ENCODE peak calls at places on chromosome 22, in six cellular contexts. Q is heart right ventricle, D is fibroblast of pulmonary artery, M is fibroblast of mammary gland, E is kidney epithelial cell, S is astrocyte of the spinal cord. W is an unnamed sample.

GRCh38 chr22:45217806-45218205 is 22.9 kb downstream of the KIAA0930 start:
- DNase-seq in Q (no peak), D (no peak), M (no peak), E (no peak), S (no peak), W (no peak)

GRCh38 chr22:43992331-43992821 is 31.7 kb upstream of the PARVB start:
- DNase-seq in Q (no peak), D (no peak), M (peak), E (no peak), S (peak), W (no peak)

GRCh38 chr22:34111210-34111824 is 191.0 kb upstream of the LARGE1 start:
- DNase-seq in Q (no peak), D (peak), M (peak), E (no peak), S (no peak), W (no peak)

GRCh38 chr22:20024225-20025087 is 3.5 kb downstream of the TANGO2 start:
- DNase-seq in Q (peak), D (no peak), M (no peak), E (no peak), S (no peak), W (no peak)

GRCh38 chr22:25780673-25781072 is 38.7 kb downstream of the MYO18B start:
- DNase-seq in Q (no peak), D (no peak), M (no peak), E (no peak), S (no peak), W (no peak)

GRCh38 chr22:44407404-44408226 is 90.4 kb downstream of the RTL6 start:
- DNase-seq in Q (no peak), D (no peak), M (no peak), E (no peak), S (peak), W (no peak)

GRCh38 chr22:33537059-33537458 is 383.2 kb downstream of the LARGE1 start:
- DNase-seq in Q (no peak), D (no peak), M (no peak), E (no peak), S (no peak), W (no peak)

GRCh38 chr22:19499880-19500242 is 20.1 kb downstream of the CDC45 start:
- DNase-seq in Q (no peak), D (no peak), M (no peak), E (no peak), S (no peak), W (no peak)

GRCh38 chr22:47019012-47019790 is 256.8 kb downstream of the TBC1D22A start:
- DNase-seq in Q (no peak), D (peak), M (no peak), E (no peak), S (no peak), W (no peak)

GRCh38 chr22:33599596-33599995 is 320.7 kb downstream of the LARGE1 start:
- DNase-seq in Q (no peak), D (no peak), M (no peak), E (no peak), S (no peak), W (no peak)

GRCh38 chr22:20221421-20222340 is 46.4 kb downstream of the RTN4R start:
- DNase-seq in Q (peak), D (no peak), M (no peak), E (no peak), S (no peak), W (no peak)

GRCh38 chr22:33600113-33600512 is 320.2 kb downstream of the LARGE1 start:
- DNase-seq in Q (no peak), D (no peak), M (no peak), E (no peak), S (no peak), W (no peak)

GRCh38 chr22:41075946-41076345 is 16.4 kb upstream of the EP300 start:
- DNase-seq in Q (no peak), D (no peak), M (no peak), E (no peak), S (no peak), W (no peak)

GRCh38 chr22:19991645-19992451 is 24.8 kb downstream of the ARVCF start:
- DNase-seq in Q (peak), D (no peak), M (no peak), E (no peak), S (peak), W (no peak)

GRCh38 chr22:45308624-45309421 is 911 bp upstream of the FAM118A start:
- DNase-seq in Q (no peak), D (no peak), M (no peak), E (no peak), S (no peak), W (no peak)

GRCh38 chr22:45533731-45534130 is 31.0 kb downstream of the FBLN1 start:
- DNase-seq in Q (no peak), D (no peak), M (no peak), E (no peak), S (no peak), W (no peak)

GRCh38 chr22:44526431-44527115 is 28.5 kb upstream of the RTL6 start:
- DNase-seq in Q (no peak), D (no peak), M (no peak), E (no peak), S (no peak), W (no peak)

GRCh38 chr22:41380993-41381328 is 781 bp upstream of the TEF start:
- DNase-seq in Q (no peak), D (peak), M (peak), E (peak), S (peak), W (no peak)

GRCh38 chr22:45584121-45584570 is 81.5 kb downstream of the FBLN1 start:
- DNase-seq in Q (no peak), D (peak), M (peak), E (no peak), S (no peak), W (no peak)

GRCh38 chr22:42440728-42441127 is 8.5 kb upstream of the NFAM1 start:
- DNase-seq in Q (no peak), D (no peak), M (no peak), E (no peak), S (no peak), W (no peak)

GRCh38 chr22:39345231-39345630 is 4.6 kb upstream of the SYNGR1 start:
- DNase-seq in Q (no peak), D (no peak), M (no peak), E (no peak), S (no peak), W (no peak)

GRCh38 chr22:24996420-24996952 is 44.0 kb downstream of the KIAA1671 start:
- DNase-seq in Q (no peak), D (peak), M (peak), E (no peak), S (peak), W (no peak)

GRCh38 chr22:44505796-44506354 is 7.8 kb upstream of the RTL6 start:
- DNase-seq in Q (no peak), D (no peak), M (peak), E (no peak), S (no peak), W (no peak)

GRCh38 chr22:36330655-36331305 is 57.0 kb downstream of the MYH9 start:
- DNase-seq in Q (peak), D (peak), M (peak), E (no peak), S (peak), W (no peak)

GRCh38 chr22:45781941-45782340 is 110.3 kb downstream of the ATXN10 start:
- DNase-seq in Q (no peak), D (no peak), M (peak), E (no peak), S (no peak), W (no peak)

GRCh38 chr22:47608421-47608820 is 846.0 kb downstream of the TBC1D22A start:
- DNase-seq in Q (no peak), D (no peak), M (no peak), E (no peak), S (no peak), W (no peak)

GRCh38 chr22:19942886-19943664 is 1.5 kb upstream of the TXNRD2 start:
- DNase-seq in Q (no peak), D (peak), M (peak), E (peak), S (peak), W (no peak)

GRCh38 chr22:45036154-45036553 is 26.3 kb upstream of the PHF21B start:
- DNase-seq in Q (no peak), D (peak), M (peak), E (no peak), S (peak), W (no peak)

GRCh38 chr22:45927059-45927458 is 49.9 kb downstream of the WNT7B start:
- DNase-seq in Q (no peak), D (no peak), M (no peak), E (no peak), S (no peak), W (no peak)

GRCh38 chr22:36156119-36156514 is 4.4 kb downstream of the APOL3 start:
- DNase-seq in Q (no peak), D (no peak), M (no peak), E (no peak), S (no peak), W (no peak)

GRCh38 chr22:48664586-48664985 is 1163.1 kb downstream of the BRD1 start:
- DNase-seq in Q (no peak), D (no peak), M (no peak), E (no peak), S (no peak), W (no peak)

GRCh38 chr22:26360169-26360885 is 68.7 kb upstream of the ASPHD2 start:
- DNase-seq in Q (peak), D (peak), M (peak), E (peak), S (peak), W (peak)

GRCh38 chr22:44542561-44543222 is 44.7 kb upstream of the RTL6 start:
- DNase-seq in Q (no peak), D (no peak), M (no peak), E (no peak), S (no peak), W (no peak)

GRCh38 chr22:19287889-19288288 is 3.6 kb downstream of the CLTCL1 start:
- DNase-seq in Q (no peak), D (peak), M (peak), E (peak), S (peak), W (no peak)

GRCh38 chr22:27546157-27546556 is 255.4 kb downstream of the MN1 start:
- DNase-seq in Q (no peak), D (no peak), M (no peak), E (no peak), S (no peak), W (no peak)
- TF ChIP-seq CTCF in Q (no peak), D (no peak), M (no peak), E (no peak), S (no peak), W (no peak)

GRCh38 chr22:23752750-23753149 is 1.5 kb downstream of the VPREB3 start:
- DNase-seq in Q (no peak), D (no peak), M (no peak), E (no peak), S (no peak), W (no peak)
- H3K4me3 ChIP-seq in Q (no peak), D (no peak), M (no peak), E (no peak), S (no peak), W (peak)

DNA sequence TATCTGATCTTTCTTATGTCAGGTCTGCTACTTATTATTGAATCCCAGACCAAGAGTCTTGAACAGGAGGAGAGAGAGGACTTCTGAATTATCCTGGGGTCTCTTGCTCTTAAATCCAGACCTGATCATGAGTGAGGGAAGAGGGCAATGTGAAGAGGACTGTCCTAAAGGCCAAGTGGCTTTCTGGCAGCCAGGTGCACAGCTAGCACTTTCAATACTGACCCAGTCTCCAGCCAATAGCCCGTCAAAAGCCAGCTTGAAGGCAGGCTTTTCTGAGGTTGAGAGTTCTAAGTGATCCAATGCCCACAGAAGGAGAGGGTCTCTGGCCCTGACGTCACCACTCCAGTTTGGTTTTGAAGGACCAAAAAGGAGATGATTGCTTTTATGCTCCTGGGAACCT is 37.2 kb downstream of the FBXO7 start:
- DNase-seq in Q (no peak), D (no peak), M (no peak), E (no peak), S (no peak), W (no peak)
- TF ChIP-seq CTCF in Q (no peak), D (no peak), M (no peak), E (no peak), S (no peak), W (no peak)

GRCh38 chr22:31150615-31151014 is 9.4 kb upstream of the RNF185 start:
- DNase-seq in Q (no peak), D (no peak), M (no peak), E (no peak), S (no peak), W (no peak)

GRCh38 chr22:31155425-31155824 is 4.6 kb upstream of the RNF185 start:
- DNase-seq in Q (no peak), D (peak), M (peak), E (no peak), S (peak), W (no peak)

GRCh38 chr22:31153357-31153756 is 6.6 kb upstream of the RNF185 start:
- DNase-seq in Q (no peak), D (no peak), M (no peak), E (no peak), S (no peak), W (no peak)

GRCh38 chr22:31151872-31152271 is 8.1 kb upstream of the RNF185 start:
- DNase-seq in Q (no peak), D (no peak), M (no peak), E (no peak), S (no peak), W (no peak)

DNA sequence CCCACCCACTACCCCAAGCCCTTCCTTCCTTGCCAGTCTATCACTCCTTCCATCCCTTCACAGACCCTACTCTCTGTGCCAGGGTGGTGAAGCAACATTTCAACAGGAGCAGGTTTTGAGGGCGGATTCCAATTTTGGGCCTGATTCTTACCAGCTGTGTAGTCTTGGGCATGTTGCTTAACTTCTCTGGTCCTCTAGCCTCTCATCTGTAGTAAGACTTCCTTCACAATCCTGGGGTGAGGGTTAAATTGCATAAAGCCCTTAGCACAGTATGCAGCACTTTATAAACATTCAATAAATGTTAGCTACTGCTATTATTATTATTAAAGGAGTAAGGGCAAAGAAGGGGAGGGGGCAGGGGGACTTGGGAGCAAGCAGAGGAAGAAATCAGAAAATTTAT is 5.0 kb upstream of the RNF185 start:
- DNase-seq in Q (no peak), D (no peak), M (no peak), E (no peak), S (no peak), W (no peak)
- H3K4me3 ChIP-seq in Q (no peak), D (no peak), M (no peak), E (no peak), S (no peak), W (no peak)

DNA sequence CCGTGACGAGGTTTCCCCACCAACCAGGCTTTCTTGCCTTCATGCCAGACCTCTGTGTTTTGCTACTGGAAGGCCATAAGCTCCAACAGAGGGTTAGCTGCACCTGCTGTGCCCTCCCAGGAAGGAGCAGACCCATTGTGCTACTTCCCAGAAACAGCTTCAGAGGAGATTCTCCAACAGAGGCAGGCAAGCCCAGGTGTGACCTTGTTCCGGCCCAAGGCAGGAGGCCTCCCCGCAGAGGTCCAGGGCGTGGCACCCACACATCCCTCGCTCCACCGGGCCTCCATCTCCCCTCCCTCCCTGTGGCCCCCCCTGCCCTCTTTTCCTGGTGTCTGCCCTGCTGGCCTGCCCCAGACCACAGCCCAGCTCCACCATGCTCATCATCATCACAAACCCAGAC is 57.7 kb downstream of the ELFN2 start:
- DNase-seq in Q (no peak), D (no peak), M (no peak), E (no peak), S (no peak), W (no peak)
- TF ChIP-seq CTCF in Q (no peak), D (no peak), M (no peak), E (no peak), S (no peak), W (no peak)

DNA sequence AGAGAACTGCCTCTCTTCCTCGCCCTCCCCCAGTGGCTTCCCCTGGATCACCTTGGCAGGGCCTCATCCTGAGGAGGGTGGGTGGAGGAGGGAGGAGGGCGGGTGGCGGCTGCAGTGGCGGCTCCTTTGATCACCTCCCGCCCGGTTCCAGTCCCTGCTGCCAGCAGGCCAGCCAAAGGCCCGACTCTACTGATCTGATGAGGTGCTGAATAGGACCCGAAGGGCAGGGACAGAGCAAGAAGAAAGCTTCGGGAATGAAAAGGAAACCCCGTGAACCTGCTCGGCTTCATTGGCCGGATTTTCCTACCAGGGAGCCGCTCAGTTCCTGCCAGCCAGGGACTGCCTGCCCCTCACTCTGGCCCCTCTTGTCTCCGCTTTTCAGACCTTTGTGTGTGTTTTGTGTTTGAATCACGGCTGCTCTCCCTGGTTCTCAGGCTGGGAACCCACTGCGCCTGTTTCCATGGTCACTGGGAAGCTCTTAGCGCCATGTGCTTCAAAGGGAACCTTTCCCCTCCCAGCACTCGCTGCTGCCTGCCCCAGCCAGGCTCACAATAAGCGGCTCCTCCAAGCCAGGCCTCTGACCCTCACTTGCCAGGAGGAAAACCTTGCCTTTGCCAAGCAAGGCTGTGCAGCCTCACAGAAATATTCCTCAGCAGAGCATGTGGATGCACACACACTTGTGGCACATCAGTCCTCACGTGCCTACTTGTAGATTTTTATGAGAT is 56.8 kb downstream of the C22orf31 start:
- DNase-seq in Q (peak), D (no peak), M (no peak), E (no peak), S (peak), W (no peak)
- H3K4me3 ChIP-seq in Q (no peak), D (no peak), M (no peak), E (no peak), S (no peak), W (no peak)

DNA sequence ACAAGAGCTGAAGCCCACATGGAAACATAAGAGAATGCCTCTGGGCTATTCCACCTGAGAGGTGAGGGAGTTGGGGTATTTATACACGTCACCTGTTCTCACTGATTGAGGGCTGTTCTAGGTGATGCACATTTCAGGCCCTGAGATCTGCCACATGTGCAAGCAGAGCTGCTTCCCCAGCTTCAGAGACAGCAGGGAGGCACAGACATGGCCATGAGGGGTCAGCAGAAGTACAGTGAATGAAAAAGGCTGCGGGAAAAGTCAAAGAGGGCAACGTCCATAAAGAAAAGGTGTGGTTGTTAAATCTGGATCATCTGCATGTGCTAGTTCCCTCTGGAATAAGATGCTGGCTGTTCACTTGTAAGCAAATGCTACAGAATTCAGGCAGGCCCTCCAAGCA is 75.4 kb downstream of the GAB4 start:
- DNase-seq in Q (no peak), D (no peak), M (no peak), E (no peak), S (no peak), W (no peak)
- TF ChIP-seq CTCF in Q (no peak), D (no peak), M (peak), E (no peak), S (no peak), W (no peak)

GRCh38 chr22:49850021-49850911 is 3.4 kb upstream of the ZBED4 start:
- DNase-seq in Q (no peak), D (no peak), M (no peak), E (no peak), S (no peak), W (no peak)
- H3K4me3 ChIP-seq in Q (no peak), D (no peak), M (no peak), E (no peak), S (no peak), W (no peak)

W was measured in GM06990.